ENCODE peak calls at places on chromosome 11, in six cellular contexts. Y, F, N, T, V and Z are unnamed samples.

GRCh38 chr11:6757373-6757967 is 14.3 kb downstream of the OR2AG2 start:
- DNase-seq in Y (peak; percentile 60), F (peak; percentile 55), N (no peak), T (no peak), V (peak; percentile 67), Z (peak; percentile 45)

GRCh38 chr11:73372371-73372993 is 3.7 kb upstream of the RELT start:
- DNase-seq in Y (no peak), F (peak; percentile 37), N (no peak), T (no peak), V (no peak), Z (no peak)

GRCh38 chr11:125253289-125253688 is 88.7 kb downstream of the PKNOX2 start:
- DNase-seq in Y (no peak), F (no peak), N (no peak), T (no peak), V (no peak), Z (no peak)

GRCh38 chr11:133065847-133066485 is 466.3 kb downstream of the OPCML start:
- DNase-seq in Y (no peak), F (no peak), N (no peak), T (no peak), V (no peak), Z (no peak)

GRCh38 chr11:20634044-20634443 is 34.6 kb downstream of the SLC6A5 start:
- DNase-seq in Y (no peak), F (no peak), N (no peak), T (no peak), V (no peak), Z (no peak)

GRCh38 chr11:70029115-70029830 is 48.8 kb upstream of the ANO1 start:
- DNase-seq in Y (no peak), F (no peak), N (no peak), T (no peak), V (no peak), Z (no peak)

GRCh38 chr11:2800655-2801531 is 84.7 kb downstream of the CDKN1C start:
- DNase-seq in Y (peak; percentile 0), F (no peak), N (peak; percentile 7), T (peak; percentile 1), V (no peak), Z (no peak)

GRCh38 chr11:75445315-75445953 is 12.4 kb upstream of the KLHL35 start:
- DNase-seq in Y (peak; percentile 64), F (no peak), N (peak; percentile 60), T (peak; percentile 24), V (peak; percentile 46), Z (peak; percentile 52)

GRCh38 chr11:808427-809286 is 1.1 kb upstream of the RPLP2 start:
- DNase-seq in Y (no peak), F (peak; percentile 0), N (no peak), T (no peak), V (no peak), Z (no peak)

GRCh38 chr11:60950024-60950423 is 2.0 kb downstream of the SLC15A3 start:
- DNase-seq in Y (no peak), F (no peak), N (no peak), T (no peak), V (no peak), Z (no peak)

GRCh38 chr11:23859087-23859486 is 637.8 kb upstream of the LUZP2 start:
- DNase-seq in Y (no peak), F (no peak), N (no peak), T (no peak), V (no peak), Z (no peak)

GRCh38 chr11:1640076-1640946 is 10.7 kb downstream of the KRTAP5-5 start:
- DNase-seq in Y (no peak), F (peak; percentile 9), N (no peak), T (no peak), V (peak; percentile 18), Z (no peak)

GRCh38 chr11:2519879-2520735 is 75.3 kb downstream of the KCNQ1 start:
- DNase-seq in Y (no peak), F (no peak), N (peak; percentile 6), T (no peak), V (no peak), Z (no peak)

GRCh38 chr11:70448983-70449567 is 50.7 kb downstream of the CTTN start:
- DNase-seq in Y (no peak), F (no peak), N (no peak), T (no peak), V (no peak), Z (no peak)

GRCh38 chr11:19403196-19403895 is 162.6 kb upstream of the E2F8 start:
- DNase-seq in Y (no peak), F (no peak), N (no peak), T (no peak), V (no peak), Z (no peak)